ENCODE peak calls at places on chromosomes 11 and 22, in five cellular contexts. H is endothelial cell of umbilical vein, S is H1, E is HepG2, Q is A549. Z is an unnamed sample.

GRCh38 chr11:12841946-12842630 is 167.0 kb upstream of the RASSF10 start:
- DNase-seq in H (peak; percentile 85), S (no peak), E (no peak), Q (peak; percentile 61), Z (peak; percentile 22)

GRCh38 chr11:42770444-42771065 is 541.2 kb upstream of the API5 start:
- DNase-seq in H (peak; percentile 4), S (peak; percentile 7), E (peak; percentile 30), Q (peak; percentile 28), Z (peak; percentile 38)

GRCh38 chr11:68145120-68145866 is 24.1 kb upstream of the CHKA start:
- DNase-seq in H (no peak), S (no peak), E (peak; percentile 92), Q (peak; percentile 53), Z (no peak)

GRCh38 chr11:31956310-31956709 is 134.6 kb upstream of the RCN1 start:
- DNase-seq in H (no peak), S (no peak), E (no peak), Q (no peak), Z (no peak)

GRCh38 chr11:12134239-12134590 is 23.8 kb downstream of the MICAL2 start:
- DNase-seq in H (no peak), S (no peak), E (no peak), Q (no peak), Z (peak; percentile 52)

GRCh38 chr22:27207907-27208306 is 550.5 kb downstream of the MIAT start:
- DNase-seq in H (no peak), S (no peak), E (no peak), Q (peak; percentile 68), Z (no peak)

GRCh38 chr11:130634981-130635473 is 186.6 kb downstream of the ADAMTS15 start:
- DNase-seq in H (peak; percentile 43), S (no peak), E (peak; percentile 14), Q (peak; percentile 27), Z (no peak)

GRCh38 chr11:56659755-56660154 is 3.7 kb upstream of the OR5AR1 start:
- DNase-seq in H (no peak), S (peak; percentile 63), E (no peak), Q (no peak), Z (no peak)

GRCh38 chr11:25484225-25484624 is 847.7 kb upstream of the ANO3 start:
- DNase-seq in H (no peak), S (no peak), E (no peak), Q (no peak), Z (no peak)

GRCh38 chr11:118935381-118935780 is 9.7 kb upstream of the BCL9L start:
- DNase-seq in H (no peak), S (no peak), E (no peak), Q (no peak), Z (no peak)

GRCh38 chr11:1445741-1446445 is 40.7 kb downstream of the MOB2 start:
- DNase-seq in H (no peak), S (no peak), E (no peak), Q (peak; percentile 21), Z (no peak)

GRCh38 chr22:20305894-20306645 is 13.8 kb downstream of the DGCR6L start:
- DNase-seq in H (no peak), S (no peak), E (no peak), Q (no peak), Z (peak; percentile 68)

GRCh38 chr22:50600541-50600940 is at the start of gene MAPK8IP2:
- DNase-seq in H (no peak), S (no peak), E (no peak), Q (no peak), Z (no peak)

GRCh38 chr11:2480874-2481220 is 36.0 kb downstream of the KCNQ1 start:
- DNase-seq in H (no peak), S (no peak), E (no peak), Q (no peak), Z (peak; percentile 86)

GRCh38 chr11:1054143-1055108 is 17.9 kb upstream of the MUC6 start:
- DNase-seq in H (peak; percentile 6), S (no peak), E (no peak), Q (peak; percentile 64), Z (no peak)

GRCh38 chr11:83070878-83071640 is 638 bp downstream of the RAB30 start:
- DNase-seq in H (no peak), S (no peak), E (no peak), Q (no peak), Z (no peak)

GRCh38 chr22:36775589-36775965 is 342 bp downstream of the IFT27 start:
- DNase-seq in H (peak; percentile 31), S (no peak), E (no peak), Q (no peak), Z (no peak)

GRCh38 chr11:13221722-13222121 is 55.9 kb upstream of the BMAL1 start:
- DNase-seq in H (no peak), S (no peak), E (no peak), Q (no peak), Z (no peak)

GRCh38 chr22:33083212-33083611 is 25.0 kb upstream of the SYN3 start:
- DNase-seq in H (no peak), S (no peak), E (no peak), Q (no peak), Z (peak; percentile 4)

DNA sequence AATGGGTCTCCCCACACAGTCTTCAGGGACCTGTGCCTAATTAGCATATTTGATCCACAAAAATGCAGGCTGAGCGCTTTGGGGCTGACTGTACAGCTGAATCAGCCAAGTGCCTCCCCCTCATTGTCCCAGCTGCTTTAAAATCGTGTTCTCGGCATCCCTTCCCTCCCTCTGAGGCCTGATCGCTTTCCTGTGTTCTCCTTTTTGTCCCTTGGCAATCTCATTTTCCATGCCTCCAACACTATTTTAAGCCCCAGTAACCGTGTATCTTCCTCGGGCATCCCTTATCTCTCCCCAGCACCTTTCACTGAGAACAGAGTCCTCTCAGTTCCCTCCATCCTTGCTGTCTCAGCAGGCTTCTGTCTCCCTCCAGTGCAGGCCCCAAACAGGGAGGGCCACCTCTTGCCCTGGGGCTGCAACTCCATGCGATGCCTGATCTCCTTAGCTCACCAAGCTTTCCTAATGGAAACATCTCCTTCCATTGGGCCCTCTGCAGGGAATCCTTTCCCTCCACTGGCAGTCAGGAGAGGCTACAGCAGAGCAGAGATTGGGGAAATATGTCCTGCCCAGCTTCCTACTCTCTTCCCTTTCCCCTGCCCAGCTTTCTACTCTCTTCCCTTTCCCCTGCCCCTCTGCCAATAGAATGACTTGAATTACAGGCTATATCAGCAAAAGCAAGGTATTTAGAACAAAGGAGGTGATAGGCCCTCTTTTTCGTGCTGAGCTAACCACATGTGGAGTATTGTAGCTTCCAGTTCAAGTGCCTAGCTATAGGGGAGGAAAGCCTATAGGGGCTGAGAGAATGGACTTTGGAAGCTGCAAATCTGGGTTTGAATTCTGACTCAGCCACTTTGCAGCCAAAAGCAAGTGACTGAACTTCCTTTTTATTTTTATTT is 13.9 kb downstream of the UQCR10 start:
- DNase-seq in H (no peak), S (no peak), E (peak; percentile 56), Q (no peak), Z (no peak)
- TF ChIP-seq CTCF in H (no peak), S (no peak), E (no peak), Q (no peak), Z (no peak)

DNA sequence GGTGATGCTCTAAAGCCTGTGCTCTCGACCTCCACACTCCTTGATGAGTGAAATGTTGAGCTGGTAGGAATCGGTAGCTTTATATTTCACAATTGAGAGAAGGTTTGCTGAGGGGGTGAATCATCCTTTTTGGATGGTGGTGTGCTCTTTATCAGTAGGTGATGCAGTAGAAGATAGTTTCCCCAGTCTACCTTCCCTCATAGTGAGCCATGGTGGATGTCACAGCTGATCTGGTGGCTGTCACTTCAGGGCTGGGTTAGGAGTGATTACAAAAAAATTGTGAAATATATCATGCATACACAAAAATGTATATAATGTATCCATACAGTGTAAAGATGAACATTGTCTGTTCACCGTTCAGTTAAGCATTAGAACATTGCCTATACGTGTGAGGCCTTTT is 105.3 kb downstream of the GRAMD1B start:
- DNase-seq in H (no peak), S (no peak), E (no peak), Q (no peak), Z (no peak)
- TF ChIP-seq MAX in H (no peak), S (no peak), E (no peak), Q (no peak), Z (no peak)

GRCh38 chr11:3989891-3990290 is 104.7 kb upstream of the RRM1 start:
- DNase-seq in H (no peak), S (no peak), E (no peak), Q (no peak), Z (peak; percentile 33)

GRCh38 chr11:3992964-3993363 is 101.6 kb upstream of the RRM1 start:
- DNase-seq in H (no peak), S (no peak), E (no peak), Q (no peak), Z (no peak)

GRCh38 chr11:3989251-3989650 is 105.3 kb upstream of the RRM1 start:
- DNase-seq in H (no peak), S (peak; percentile 13), E (no peak), Q (no peak), Z (no peak)

GRCh38 chr11:3994030-3994640 is 100.5 kb upstream of the RRM1 start:
- DNase-seq in H (peak; percentile 19), S (no peak), E (peak; percentile 9), Q (peak; percentile 40), Z (peak; percentile 30)

GRCh38 chr11:3990406-3990805 is 104.2 kb upstream of the RRM1 start:
- DNase-seq in H (no peak), S (no peak), E (no peak), Q (no peak), Z (no peak)
- H3K4me3 ChIP-seq in H (no peak overlapping the region), S (no peak overlapping the region), E (no peak overlapping the region), Q (no peak overlapping the region), Z (no peak overlapping the region)

GRCh38 chr11:116170526-116171120 is 602.2 kb downstream of the BUD13 start:
- DNase-seq in H (no peak), S (no peak), E (peak; percentile 5), Q (no peak), Z (peak; percentile 6)
- TF ChIP-seq CTCF in H (no peak), S (peak; percentile 62), E (peak; percentile 48), Q (no peak), Z (peak; percentile 31)

DNA sequence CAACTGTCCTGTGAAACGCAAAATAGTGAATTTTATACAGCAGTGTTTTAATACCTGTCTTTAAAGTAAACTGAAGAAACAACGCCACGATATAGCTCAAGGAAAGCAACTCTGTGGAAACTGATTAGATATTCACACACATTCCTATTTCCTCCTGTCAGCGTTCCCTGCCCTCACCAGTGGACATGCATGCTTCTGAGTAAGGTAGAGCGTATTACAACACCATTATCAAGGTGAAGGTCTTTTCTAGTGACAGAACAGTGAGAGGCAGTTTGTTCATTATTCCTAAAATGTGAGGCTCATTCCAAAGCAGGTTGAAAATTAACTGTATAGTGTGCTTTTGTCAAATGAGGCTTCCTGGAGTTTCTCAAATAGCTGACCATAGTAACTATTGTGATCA is 153.1 kb downstream of the DDX10 start:
- DNase-seq in H (no peak), S (no peak), E (peak; percentile 33), Q (no peak), Z (no peak)
- TF ChIP-seq MAX in H (no peak), S (no peak), E (no peak), Q (no peak), Z (no peak)